ENCODE peak calls at places on chromosomes 12 and 14, in four cellular contexts. S, R, W and Y are unnamed samples.
A peak's percentile ranks its signal among the peaks of the same experiment; 100 is the strongest.

GRCh38 chr14:102655154-102655553 is 62.7 kb downstream of the RCOR1 start:
- DNase-seq in R (no peak), W (no peak), S (peak; percentile 31), Y (no peak)

GRCh38 chr12:101127521-101128219 is 82.4 kb downstream of the SLC5A8 start:
- DNase-seq in S (peak; percentile 44), R (peak; percentile 61), W (no peak), Y (peak; percentile 75)

GRCh38 chr12:121005346-121005815 is 10.9 kb downstream of the C12orf43 start:
- DNase-seq in S (peak; percentile 24), R (peak; percentile 32), W (peak; percentile 52), Y (peak; percentile 64)

GRCh38 chr12:112599871-112600270 is 181.1 kb downstream of the PTPN11 start:
- DNase-seq in S (no peak), R (no peak), W (no peak), Y (no peak)

GRCh38 chr14:64522591-64523355 is 17.8 kb upstream of the HSPA2 start:
- DNase-seq in R (no peak), W (no peak), S (no peak), Y (no peak)

GRCh38 chr14:99150236-99150635 is 121.8 kb downstream of the BCL11B start:
- DNase-seq in W (no peak), R (no peak), S (no peak), Y (no peak)

GRCh38 chr12:47944685-47945340 is 18.6 kb upstream of the TMEM106C start:
- DNase-seq in R (no peak), S (no peak), W (no peak), Y (no peak)

GRCh38 chr12:118979763-118980406 is 1.5 kb upstream of the SRRM4 start:
- DNase-seq in R (peak; percentile 21), S (no peak), W (no peak), Y (peak; percentile 54)

GRCh38 chr14:104877066-104877805 is 12.2 kb downstream of the CEP170B start:
- DNase-seq in W (no peak), R (no peak), S (no peak), Y (no peak)

GRCh38 chr14:77154421-77154820 is 12.8 kb upstream of the ZDHHC22 start:
- DNase-seq in S (no peak), R (no peak), W (no peak), Y (no peak)

GRCh38 chr12:98745578-98746391 is 100.7 kb downstream of the APAF1 start:
- DNase-seq in R (no peak), S (no peak), W (peak; percentile 39), Y (peak; percentile 21)

GRCh38 chr12:45522227-45522626 is 207.3 kb upstream of the ARID2 start:
- DNase-seq in W (no peak), S (no peak), R (no peak), Y (no peak)

GRCh38 chr14:99857551-99857950 is 64.3 kb downstream of the EML1 start:
- DNase-seq in W (no peak), S (no peak), R (no peak), Y (no peak)

GRCh38 chr12:12083688-12084087 is 12.9 kb downstream of the BCL2L14 start:
- DNase-seq in R (no peak), W (no peak), S (no peak), Y (no peak)

GRCh38 chr12:52783563-52784316 is 6.6 kb upstream of the KRT76 start:
- DNase-seq in R (no peak), W (no peak), S (no peak), Y (no peak)

GRCh38 chr14:52926994-52927393 is 23.9 kb downstream of the FERMT2 start:
- DNase-seq in S (no peak), W (no peak), R (no peak), Y (no peak)